ENCODE peak calls at places on chromosomes 7 and 10, in four cellular contexts. S is CD8-positive, alpha-beta T cell; C is CD4-positive, CD25-positive, alpha-beta regulatory T cell; U is cardiac fibroblast. P is an unnamed sample.

GRCh38 chr7:115851291-115851690 is 179.3 kb downstream of the TFEC start:
- DNase-seq in S (no peak), C (no peak), U (peak; percentile 73), P (peak; percentile 36)

GRCh38 chr7:23337374-23337773 is 38.2 kb downstream of the MALSU1 start:
- DNase-seq in C (no peak), U (no peak), S (no peak), P (no peak)

GRCh38 chr10:124168991-124169826 is 75.8 kb upstream of the CHST15 start:
- DNase-seq in U (no peak), C (no peak), S (no peak), P (no peak)

GRCh38 chr10:46514431-46514861 is 42.0 kb downstream of the GPRIN2 start:
- DNase-seq in S (no peak), C (no peak), U (no peak), P (no peak)

GRCh38 chr10:48279081-48279751 is 4.7 kb upstream of the FRMPD2 start:
- DNase-seq in U (no peak), C (no peak), S (no peak), P (no peak)

GRCh38 chr7:24395512-24395911 is 111.5 kb downstream of the NPY start:
- DNase-seq in S (no peak), C (no peak), U (no peak), P (no peak)

GRCh38 chr7:37096341-37096740 is 352.3 kb downstream of the ELMO1 start:
- DNase-seq in U (no peak), S (no peak), C (no peak), P (no peak)

GRCh38 chr7:154371424-154371823 is 319.2 kb downstream of the DPP6 start:
- DNase-seq in U (no peak), S (no peak), C (no peak), P (no peak)

GRCh38 chr7:151010307-151011096 is 13.8 kb downstream of the ATG9B start:
- DNase-seq in S (no peak), C (no peak), U (no peak), P (no peak)

GRCh38 chr7:132406039-132406438 is 170.2 kb downstream of the PLXNA4 start:
- DNase-seq in S (no peak), U (peak; percentile 44), C (no peak), P (no peak)

GRCh38 chr7:43592321-43592720 is 9.4 kb downstream of the STK17A start:
- DNase-seq in S (no peak), U (peak; percentile 30), C (no peak), P (no peak)

GRCh38 chr10:69965086-69965485 is 87.6 kb upstream of the MACROH2A2 start:
- DNase-seq in S (no peak), C (no peak), U (no peak), P (no peak)

GRCh38 chr10:59036311-59037017 is 140.0 kb upstream of the PHYHIPL start:
- DNase-seq in C (no peak), U (no peak), S (no peak), P (no peak)

GRCh38 chr10:14084875-14085274 is 245.8 kb downstream of the FRMD4A start:
- DNase-seq in S (no peak), C (no peak), U (peak; percentile 68), P (no peak)

GRCh38 chr10:102347236-102347828 is 48.2 kb upstream of the NFKB2 start:
- DNase-seq in U (peak; percentile 70), C (no peak), S (no peak), P (no peak)

GRCh38 chr10:127090135-127090534 is 106.3 kb downstream of the INSYN2A start:
- DNase-seq in S (no peak), U (no peak), C (no peak), P (no peak)

GRCh38 chr10:88702848-88703597 is 3.0 kb upstream of the LIPK start:
- DNase-seq in C (no peak), S (no peak), U (peak; percentile 48), P (no peak)

GRCh38 chr7:89357121-89357520 is 561.6 kb upstream of the TEX47 start:
- DNase-seq in U (no peak), S (no peak), C (no peak), P (no peak)

GRCh38 chr7:71404701-71405345 is 272.9 kb downstream of the GALNT17 start:
- DNase-seq in U (no peak), C (no peak), S (no peak), P (no peak)

GRCh38 chr10:93106631-93107072 is 33.0 kb downstream of the CYP26A1 start:
- DNase-seq in C (no peak), S (no peak), U (peak; percentile 19), P (no peak)

GRCh38 chr7:75996476-75996875 is 2.1 kb upstream of the TMEM120A start:
- DNase-seq in U (no peak), S (no peak), C (no peak), P (no peak)

GRCh38 chr7:121042899-121043298 is 54.4 kb downstream of the CPED1 start:
- DNase-seq in U (no peak), S (no peak), C (no peak), P (no peak)

GRCh38 chr7:121043314-121044234 is 55.1 kb downstream of the CPED1 start:
- DNase-seq in S (no peak), C (no peak), U (no peak), P (no peak)

GRCh38 chr7:121046009-121046408 is 57.5 kb downstream of the CPED1 start:
- DNase-seq in U (no peak), C (no peak), S (no peak), P (no peak)

GRCh38 chr7:121046893-121047468 is 58.5 kb downstream of the CPED1 start:
- DNase-seq in C (no peak), U (no peak), S (no peak), P (no peak)

GRCh38 chr7:121045090-121045489 is 56.6 kb downstream of the CPED1 start:
- DNase-seq in C (no peak), S (no peak), U (no peak), P (no peak)
- H3K4me3 ChIP-seq in C (no peak overlapping the region), S (no peak overlapping the region), U (no peak overlapping the region), P (no peak overlapping the region)

GRCh38 chr10:66925896-66926719 is at the start of gene LRRTM3:
- DNase-seq in C (no peak), U (peak; percentile 87), S (no peak), P (peak; percentile 61)
- H3K4me3 ChIP-seq in C (no peak within 1 kb of the TSS), U (no peak within 1 kb of the TSS), S (no peak within 1 kb of the TSS), P (no peak within 1 kb of the TSS)

GRCh38 chr7:45979275-45980180 is 58.5 kb upstream of the IGFBP3 start:
- DNase-seq in S (no peak), C (no peak), U (no peak), P (no peak)

GRCh38 chr7:45978731-45979211 is 57.7 kb upstream of the IGFBP3 start:
- DNase-seq in U (peak; percentile 36), C (no peak), S (no peak), P (no peak)

GRCh38 chr7:45977256-45977655 is 56.2 kb upstream of the IGFBP3 start:
- DNase-seq in U (no peak), C (no peak), S (no peak), P (no peak)

GRCh38 chr7:45976485-45976856 is 55.4 kb upstream of the IGFBP3 start:
- DNase-seq in C (no peak), S (no peak), U (no peak), P (no peak)

GRCh38 chr7:45978010-45978681 is 57.1 kb upstream of the IGFBP3 start:
- DNase-seq in S (no peak), U (peak; percentile 98), C (no peak), P (no peak)
- H3K4me3 ChIP-seq in S (no peak overlapping the region), U (no peak overlapping the region), C (no peak overlapping the region), P (no peak overlapping the region)

GRCh38 chr7:87213252-87213651 is 6.3 kb downstream of the TMEM243 start:
- DNase-seq in C (no peak), U (no peak), S (no peak), P (no peak)
- H3K4me3 ChIP-seq in C (peak overlapping the region; percentile 84), U (no peak overlapping the region), S (peak overlapping the region; percentile 45), P (no peak overlapping the region)

DNA sequence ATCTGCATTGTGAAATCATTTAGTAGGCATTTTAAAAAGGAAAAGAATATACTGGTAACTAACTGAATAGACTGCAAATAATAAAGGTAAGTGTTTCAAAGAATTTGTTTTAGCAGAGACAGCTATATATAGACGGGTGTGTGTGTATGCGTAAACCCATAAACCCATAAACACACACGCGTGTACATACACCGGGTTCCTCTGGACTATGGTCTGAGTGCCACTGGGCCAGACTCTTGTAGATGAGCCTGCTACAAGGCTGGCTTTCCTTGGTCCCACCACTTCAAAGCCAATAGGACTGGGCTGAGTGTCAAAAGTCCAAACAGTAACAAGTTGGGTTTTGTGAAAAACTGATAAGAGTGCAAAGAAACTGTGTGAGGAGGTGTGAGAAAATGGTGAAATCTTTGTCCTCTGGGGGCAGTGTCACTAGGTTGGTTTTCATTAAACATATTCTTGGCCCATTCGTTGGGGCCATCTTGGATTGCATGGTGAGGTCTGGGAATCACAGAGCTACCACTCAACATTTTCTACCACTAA is 39.8 kb downstream of the GNA12 start:
- DNase-seq in C (no peak), S (no peak), U (no peak), P (no peak)
- H3K4me3 ChIP-seq in C (no peak overlapping the region), S (no peak overlapping the region), U (no peak overlapping the region), P (no peak overlapping the region)

DNA sequence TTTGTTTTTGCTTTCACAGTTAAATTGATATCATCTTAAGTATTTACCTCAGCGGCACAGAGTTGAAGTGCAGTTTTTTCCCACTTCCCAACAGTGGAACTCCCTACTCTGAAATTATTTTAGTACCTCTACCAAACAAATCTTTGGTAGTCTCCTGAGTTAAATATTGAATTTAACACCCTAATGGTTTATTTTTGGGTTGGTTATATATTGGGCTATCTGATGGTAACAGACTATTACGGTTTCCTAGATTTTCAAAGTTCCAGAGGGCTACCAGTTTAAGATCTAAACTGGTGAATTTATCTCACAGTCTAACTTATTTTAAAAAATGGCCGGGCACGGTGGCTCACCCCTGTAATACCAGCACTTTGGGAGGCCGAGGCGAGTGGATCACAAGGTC is 1.3 kb downstream of the ZNF277 start:
- DNase-seq in C (no peak), S (no peak), U (no peak), P (no peak)
- H3K4me3 ChIP-seq in C (peak overlapping the region; percentile 93), S (no peak overlapping the region), U (no peak overlapping the region), P (peak overlapping the region; percentile 92)

DNA sequence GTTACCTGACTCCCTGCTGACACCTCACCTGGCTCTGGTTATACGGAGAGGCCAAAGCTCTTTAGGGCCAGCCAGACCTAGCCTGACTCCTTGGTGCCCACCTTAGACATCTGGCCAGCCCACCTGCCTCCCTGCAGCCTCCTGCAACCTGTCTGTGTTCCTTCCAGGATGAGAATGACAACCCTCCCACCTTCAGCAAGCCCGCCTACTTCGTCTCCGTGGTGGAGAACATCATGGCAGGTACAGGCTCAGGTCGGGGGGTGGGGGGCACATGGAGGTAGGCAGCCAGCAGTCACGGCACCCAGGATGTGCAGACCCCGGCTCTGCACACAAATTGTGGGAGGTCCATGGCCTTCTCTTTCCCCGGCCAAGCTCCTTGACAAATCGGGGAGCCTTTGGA is 32.1 kb downstream of the C10orf105 start:
- DNase-seq in S (no peak), C (no peak), U (no peak), P (no peak)
- H3K4me3 ChIP-seq in S (no peak overlapping the region), C (no peak overlapping the region), U (no peak overlapping the region), P (no peak overlapping the region)

GRCh38 chr10:119818889-119819270 is 53.8 kb downstream of the MCMBP start:
- DNase-seq in U (no peak), S (no peak), C (no peak), P (no peak)
- H3K4me3 ChIP-seq in U (peak overlapping the region; percentile 24), S (no peak overlapping the region), C (no peak overlapping the region), P (no peak overlapping the region)